ENCODE peak calls at places on chromosomes 7 and 10, in seven cellular contexts. B is mesenchymal stem cell, Y is H9, K is IMR-90, Z is neuronal stem cell, A is mesendoderm, E is H1. S is an unnamed sample.

GRCh38 chr10:5668429-5668828 is 2.0 kb upstream of the ASB13 start:
- DNase-seq in B (no peak), Y (no peak), K (no peak), Z (no peak), A (no peak), E (no peak), S (no peak)

GRCh38 chr7:4212376-4212775 is 469.7 kb upstream of the FOXK1 start:
- DNase-seq in B (no peak), Y (no peak), K (no peak), Z (no peak), A (no peak), E (no peak), S (no peak)

GRCh38 chr10:14118953-14119352 is 211.8 kb downstream of the FRMD4A start:
- DNase-seq in B (no peak), Y (no peak), K (no peak), Z (no peak), A (no peak), E (no peak), S (no peak)

GRCh38 chr10:10967502-10967901 is 50.2 kb upstream of the CELF2 start:
- DNase-seq in B (no peak), Y (no peak), K (no peak), Z (no peak), A (no peak), E (no peak), S (no peak)

GRCh38 chr10:754914-755313 is 65.4 kb upstream of the DIP2C start:
- DNase-seq in B (no peak), Y (no peak), K (no peak), Z (no peak), A (no peak), E (no peak), S (no peak)

GRCh38 chr7:142961973-142962913 is at the start of gene KEL:
- DNase-seq in B (no peak), Y (no peak), K (no peak), Z (no peak), A (peak; percentile 61), E (no peak), S (no peak)

GRCh38 chr7:98051118-98051744 is 55.4 kb upstream of the LMTK2 start:
- DNase-seq in B (no peak), Y (peak; percentile 96), K (no peak), Z (peak; percentile 14), A (peak; percentile 89), E (peak; percentile 97), S (no peak)

GRCh38 chr7:67006966-67007365 is 10.3 kb downstream of the TYW1 start:
- DNase-seq in B (no peak), Y (no peak), K (no peak), Z (no peak), A (no peak), E (no peak), S (no peak)

GRCh38 chr7:77825140-77825539 is 26.6 kb downstream of the PHTF2 start:
- DNase-seq in B (no peak), Y (no peak), K (no peak), Z (no peak), A (no peak), E (no peak), S (no peak)

GRCh38 chr7:145020454-145020853 is 184.6 kb upstream of the TPK1 start:
- DNase-seq in B (no peak), Y (no peak), K (no peak), Z (no peak), A (no peak), E (no peak), S (no peak)

GRCh38 chr10:126177414-126178030 is 210.8 kb downstream of the ADAM12 start:
- DNase-seq in B (no peak), Y (no peak), K (peak; percentile 38), Z (peak; percentile 58), A (no peak), E (no peak), S (peak; percentile 47)

GRCh38 chr10:71128311-71129010 is 83.9 kb upstream of the UNC5B start:
- DNase-seq in B (no peak), Y (no peak), K (no peak), Z (no peak), A (no peak), E (no peak), S (no peak)

GRCh38 chr7:139340808-139341057 is 404 bp upstream of the FMC1 start:
- DNase-seq in B (no peak), Y (no peak), K (no peak), Z (no peak), A (no peak), E (no peak), S (no peak)

GRCh38 chr10:100033766-100034418 is 24.1 kb upstream of the DNMBP start:
- DNase-seq in B (no peak), Y (no peak), K (no peak), Z (no peak), A (peak; percentile 82), E (no peak), S (no peak)

GRCh38 chr7:155814569-155815276 is 2.5 kb upstream of the SHH start:
- DNase-seq in B (no peak), Y (no peak), K (peak; percentile 17), Z (no peak), A (no peak), E (no peak), S (no peak)

GRCh38 chr10:113825791-113826190 is 28.1 kb downstream of the DCLRE1A start:
- DNase-seq in B (no peak), Y (no peak), K (peak; percentile 33), Z (no peak), A (no peak), E (no peak), S (no peak)
- H3K9ac ChIP-seq in B (no peak overlapping the region), Y (no peak overlapping the region), K (no peak overlapping the region), Z (no peak overlapping the region), A (no peak overlapping the region), E (no peak overlapping the region), S (no peak overlapping the region)

GRCh38 chr7:33807779-33808482 is 97.4 kb upstream of the BMPER start:
- DNase-seq in B (peak; percentile 76), Y (peak; percentile 79), K (peak; percentile 74), Z (no peak), A (peak; percentile 85), E (peak; percentile 83), S (peak; percentile 77)

GRCh38 chr7:33807158-33807530 is 98.2 kb upstream of the BMPER start:
- DNase-seq in B (no peak), Y (no peak), K (no peak), Z (no peak), A (no peak), E (no peak), S (no peak)

GRCh38 chr7:33805630-33806233 is 99.6 kb upstream of the BMPER start:
- DNase-seq in B (peak; percentile 75), Y (no peak), K (peak; percentile 64), Z (no peak), A (peak; percentile 55), E (no peak), S (no peak)

GRCh38 chr7:33804261-33804660 is 101.1 kb upstream of the BMPER start:
- DNase-seq in B (no peak), Y (no peak), K (no peak), Z (no peak), A (peak; percentile 93), E (no peak), S (no peak)

DNA sequence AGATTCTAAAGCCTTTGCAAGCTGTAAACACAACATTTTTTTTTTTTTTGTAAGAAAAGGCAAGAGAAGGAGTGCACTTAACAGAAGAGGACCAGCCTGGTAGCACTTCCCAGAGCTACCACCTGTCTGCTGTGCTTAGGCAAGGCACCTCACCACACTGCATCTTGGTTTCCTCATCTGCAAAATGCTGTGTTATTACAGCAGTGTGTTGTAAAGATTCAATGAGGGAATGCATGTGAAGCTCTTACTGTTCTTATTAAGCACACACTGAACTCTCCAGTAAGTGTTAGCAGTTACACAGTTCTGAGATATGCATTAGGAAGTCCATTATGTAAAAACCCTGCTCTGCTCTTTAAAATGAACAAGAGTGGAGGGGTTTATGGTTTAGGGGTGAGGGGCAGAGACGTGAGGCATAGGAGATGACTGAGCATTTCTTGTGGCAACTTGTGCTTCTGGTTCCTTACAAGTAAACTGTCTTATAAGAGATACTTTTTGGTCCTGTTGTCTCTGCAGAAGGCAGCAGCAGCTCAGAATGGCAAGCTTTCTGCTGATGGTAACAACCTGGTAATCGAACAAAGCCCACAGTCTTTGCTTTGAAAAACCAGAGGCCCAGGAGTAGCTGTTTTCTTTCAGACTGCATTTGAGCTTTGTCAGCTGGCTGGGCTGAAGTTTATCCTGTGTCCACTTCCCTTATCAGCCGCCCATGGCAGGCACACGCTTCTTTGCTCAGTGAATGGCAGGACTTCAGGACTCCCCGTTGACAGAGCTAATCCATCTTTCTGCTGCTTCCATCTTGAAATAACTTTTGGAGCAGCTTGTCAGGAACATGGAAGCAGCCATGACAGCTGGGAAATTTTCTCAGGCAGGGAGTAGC is 98.8 kb upstream of the BMPER start:
- DNase-seq in B (peak; percentile 49), Y (no peak), K (peak; percentile 10), Z (no peak), A (peak; percentile 11), E (no peak), S (no peak)
- H3K4ac ChIP-seq in B (peak overlapping the region; percentile 40), Y (no peak overlapping the region), K (no peak overlapping the region), Z (no peak overlapping the region), A (peak overlapping the region; percentile 57), E (no peak overlapping the region), S (no peak overlapping the region)

GRCh38 chr7:105001652-105002184 is 12.3 kb upstream of the KMT2E start:
- DNase-seq in B (no peak), Y (no peak), K (no peak), Z (no peak), A (no peak), E (no peak), S (no peak)

GRCh38 chr7:105003275-105003674 is 10.7 kb upstream of the KMT2E start:
- DNase-seq in B (peak; percentile 77), Y (no peak), K (peak; percentile 82), Z (no peak), A (no peak), E (no peak), S (peak; percentile 27)

GRCh38 chr7:105006367-105007139 is 7.5 kb upstream of the KMT2E start:
- DNase-seq in B (no peak), Y (no peak), K (no peak), Z (no peak), A (peak; percentile 26), E (no peak), S (peak; percentile 93)

GRCh38 chr7:105000927-105001336 is 13.1 kb upstream of the KMT2E start:
- DNase-seq in B (no peak), Y (no peak), K (no peak), Z (no peak), A (no peak), E (no peak), S (no peak)

DNA sequence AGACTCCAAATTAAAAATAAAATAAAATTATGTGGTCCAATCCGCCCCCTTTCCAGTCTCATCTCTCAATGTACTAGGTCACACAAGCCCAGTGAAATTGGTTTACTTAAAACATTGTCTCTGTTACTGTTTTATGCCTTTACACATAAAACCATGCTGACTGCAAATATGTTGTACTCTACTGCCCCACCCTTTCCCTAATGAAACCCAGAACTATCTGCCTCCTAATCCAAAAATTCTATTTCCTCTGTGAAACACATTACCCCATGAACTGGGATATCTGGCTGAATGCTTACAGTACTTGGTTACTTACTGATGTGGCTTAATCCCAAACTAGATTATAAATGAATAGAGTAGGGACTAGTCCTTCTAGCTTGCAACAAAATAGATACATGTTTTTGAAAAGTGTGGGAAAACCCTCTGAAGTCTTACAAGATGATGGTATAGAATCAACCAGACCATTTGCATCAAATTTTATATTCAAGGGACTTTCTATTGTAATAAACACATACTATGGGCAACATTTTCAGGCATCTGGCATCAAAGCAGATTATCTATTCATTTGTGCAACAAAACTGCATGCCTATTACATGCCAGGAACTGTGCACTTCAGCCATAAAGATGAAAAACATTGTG is 10.0 kb upstream of the KMT2E start:
- DNase-seq in B (no peak), Y (no peak), K (no peak), Z (no peak), A (no peak), E (no peak), S (no peak)
- H3K4me1 ChIP-seq in B (peaks cover 13% of the 10 kb centered on the region), Y (no peaks in the 10 kb centered on the region), K (peaks cover 4% of the 10 kb centered on the region), Z (peaks cover 4% of the 10 kb centered on the region), A (peaks cover 2% of the 10 kb centered on the region), E (no peaks in the 10 kb centered on the region), S (peaks cover 17% of the 10 kb centered on the region)

GRCh38 chr10:131946321-131946751 is 35.4 kb downstream of the BNIP3 start:
- DNase-seq in B (peak; percentile 56), Y (no peak), K (peak; percentile 91), Z (no peak), A (no peak), E (no peak), S (no peak)
- H3K9ac ChIP-seq in B (no peak overlapping the region), Y (no peak overlapping the region), K (no peak overlapping the region), Z (no peak overlapping the region), A (no peak overlapping the region), E (no peak overlapping the region), S (no peak overlapping the region)